ENCODE peak calls at places on chromosomes 13 and 19, in four cellular contexts. One of them, this sample, is unnamed.

GRCh38 chr19:10516671-10517286 is 468 bp downstream of the S1PR5 start:
- DNase-seq in fibroblast of the aortic adventitia: no peak
- DNase-seq in PC-3: no peak
- DNase-seq in GM23338: peak; percentile 44
- DNase-seq in this sample: no peak

GRCh38 chr13:74575729-74576125 is 441.5 kb upstream of the KLF12 start:
- DNase-seq in fibroblast of the aortic adventitia: peak; percentile 66
- DNase-seq in PC-3: peak; percentile 49
- DNase-seq in GM23338: peak; percentile 86
- DNase-seq in this sample: peak; percentile 70

GRCh38 chr13:99015606-99016520 is 38.0 kb upstream of the DOCK9 start:
- DNase-seq in GM23338: no peak
- DNase-seq in PC-3: no peak
- DNase-seq in fibroblast of the aortic adventitia: no peak
- DNase-seq in this sample: no peak

GRCh38 chr19:5644051-5644450 is 21.2 kb downstream of the SAFB start:
- DNase-seq in PC-3: no peak
- DNase-seq in GM23338: no peak
- DNase-seq in fibroblast of the aortic adventitia: no peak
- DNase-seq in this sample: no peak

GRCh38 chr19:13838943-13839192 is 38.1 kb upstream of the NANOS3 start:
- DNase-seq in PC-3: no peak
- DNase-seq in GM23338: no peak
- DNase-seq in fibroblast of the aortic adventitia: no peak
- DNase-seq in this sample: no peak

GRCh38 chr13:100035936-100036335 is 53.0 kb upstream of the PCCA start:
- DNase-seq in fibroblast of the aortic adventitia: no peak
- DNase-seq in PC-3: peak; percentile 23
- DNase-seq in GM23338: no peak
- DNase-seq in this sample: no peak

GRCh38 chr13:91716436-91717065 is 318.1 kb downstream of the GPC5 start:
- DNase-seq in PC-3: no peak
- DNase-seq in fibroblast of the aortic adventitia: no peak
- DNase-seq in GM23338: no peak
- DNase-seq in this sample: no peak

GRCh38 chr13:36530050-36530789 is 97.9 kb downstream of the CCNA1 start:
- DNase-seq in PC-3: peak; percentile 79
- DNase-seq in GM23338: no peak
- DNase-seq in fibroblast of the aortic adventitia: peak; percentile 48
- DNase-seq in this sample: peak; percentile 85

GRCh38 chr13:87674143-87674772 is 3.1 kb downstream of the SLITRK5 start:
- DNase-seq in GM23338: peak; percentile 48
- DNase-seq in fibroblast of the aortic adventitia: no peak
- DNase-seq in PC-3: no peak
- DNase-seq in this sample: peak; percentile 22

GRCh38 chr13:27014406-27015359 is 156.9 kb downstream of the USP12 start:
- DNase-seq in PC-3: no peak
- DNase-seq in fibroblast of the aortic adventitia: no peak
- DNase-seq in GM23338: no peak
- DNase-seq in this sample: no peak

GRCh38 chr19:1168877-1169791 is 4.9 kb downstream of the SBNO2 start:
- DNase-seq in GM23338: no peak
- DNase-seq in PC-3: peak; percentile 83
- DNase-seq in fibroblast of the aortic adventitia: peak; percentile 55
- DNase-seq in this sample: peak; percentile 54

GRCh38 chr13:98853791-98854191 is 101.3 kb upstream of the SLC15A1 start:
- DNase-seq in PC-3: no peak
- DNase-seq in fibroblast of the aortic adventitia: peak; percentile 80
- DNase-seq in GM23338: no peak
- DNase-seq in this sample: peak; percentile 86

GRCh38 chr19:38057954-38058690 is 151.1 kb downstream of the SIPA1L3 start:
- DNase-seq in PC-3: peak; percentile 59
- DNase-seq in fibroblast of the aortic adventitia: no peak
- DNase-seq in GM23338: no peak
- DNase-seq in this sample: no peak

GRCh38 chr13:110393761-110394160 is 86.7 kb downstream of the COL4A2 start:
- DNase-seq in GM23338: no peak
- DNase-seq in PC-3: no peak
- DNase-seq in fibroblast of the aortic adventitia: no peak
- DNase-seq in this sample: no peak

GRCh38 chr13:112768795-112769411 is 79.1 kb downstream of the ATP11A start:
- DNase-seq in GM23338: no peak
- DNase-seq in PC-3: peak; percentile 39
- DNase-seq in fibroblast of the aortic adventitia: no peak
- DNase-seq in this sample: no peak

GRCh38 chr19:2640563-2641331 is 61.7 kb downstream of the GNG7 start:
- DNase-seq in PC-3: no peak
- DNase-seq in fibroblast of the aortic adventitia: no peak
- DNase-seq in GM23338: no peak
- DNase-seq in this sample: no peak

GRCh38 chr19:36771275-36772231 is 1.1 kb downstream of the ZNF850 start:
- DNase-seq in PC-3: peak; percentile 11
- DNase-seq in fibroblast of the aortic adventitia: peak; percentile 85
- DNase-seq in GM23338: peak; percentile 96
- DNase-seq in this sample: peak; percentile 89

GRCh38 chr13:111171629-111172028 is 56.5 kb downstream of the ARHGEF7 start:
- DNase-seq in PC-3: no peak
- DNase-seq in fibroblast of the aortic adventitia: no peak
- DNase-seq in GM23338: no peak
- DNase-seq in this sample: no peak

GRCh38 chr13:47933688-47934011 is 67.4 kb downstream of the SUCLA2 start:
- DNase-seq in PC-3: peak; percentile 17
- DNase-seq in fibroblast of the aortic adventitia: no peak
- DNase-seq in GM23338: no peak
- DNase-seq in this sample: peak; percentile 57

GRCh38 chr19:15672580-15673175 is at the start of gene CYP4F12:
- DNase-seq in PC-3: peak; percentile 56
- DNase-seq in GM23338: peak; percentile 17
- DNase-seq in fibroblast of the aortic adventitia: peak; percentile 35
- DNase-seq in this sample: no peak

GRCh38 chr19:13646758-13647157 is 117.6 kb upstream of the MRI1 start:
- DNase-seq in fibroblast of the aortic adventitia: no peak
- DNase-seq in PC-3: no peak
- DNase-seq in GM23338: no peak
- DNase-seq in this sample: no peak

GRCh38 chr13:110276553-110276950 is 30.4 kb downstream of the COL4A1 start:
- DNase-seq in PC-3: no peak
- DNase-seq in fibroblast of the aortic adventitia: no peak
- DNase-seq in GM23338: no peak
- DNase-seq in this sample: no peak

GRCh38 chr19:49997709-49998108 is 27.5 kb downstream of the VRK3 start:
- DNase-seq in PC-3: peak; percentile 48
- DNase-seq in GM23338: peak; percentile 85
- DNase-seq in fibroblast of the aortic adventitia: peak; percentile 15
- DNase-seq in this sample: no peak

GRCh38 chr13:99903140-99903539 is 68.4 kb downstream of the ZIC5 start:
- DNase-seq in PC-3: no peak
- DNase-seq in fibroblast of the aortic adventitia: no peak
- DNase-seq in GM23338: no peak
- DNase-seq in this sample: no peak

GRCh38 chr19:2173841-2174577 is 10.3 kb downstream of the DOT1L start:
- DNase-seq in PC-3: no peak
- DNase-seq in GM23338: no peak
- DNase-seq in fibroblast of the aortic adventitia: no peak
- DNase-seq in this sample: no peak

GRCh38 chr13:105798541-105798940 is 736.9 kb downstream of the EFNB2 start:
- DNase-seq in PC-3: no peak
- DNase-seq in GM23338: no peak
- DNase-seq in fibroblast of the aortic adventitia: no peak
- DNase-seq in this sample: no peak

GRCh38 chr13:64871742-64872141 is 2358.4 kb downstream of the PCDH9 start:
- DNase-seq in PC-3: no peak
- DNase-seq in fibroblast of the aortic adventitia: peak; percentile 2
- DNase-seq in GM23338: no peak
- DNase-seq in this sample: no peak

GRCh38 chr19:46753420-46754155 is 7.3 kb upstream of the STRN4 start:
- DNase-seq in fibroblast of the aortic adventitia: no peak
- DNase-seq in GM23338: peak; percentile 87
- DNase-seq in PC-3: peak; percentile 51
- DNase-seq in this sample: no peak

GRCh38 chr13:104571161-104571889 is 1505.1 kb upstream of the SLC10A2 start:
- DNase-seq in GM23338: peak; percentile 79
- DNase-seq in PC-3: peak; percentile 90
- DNase-seq in fibroblast of the aortic adventitia: peak; percentile 56
- DNase-seq in this sample: peak; percentile 95

GRCh38 chr19:37227996-37228395 is 10.0 kb downstream of the ZNF383 start:
- DNase-seq in GM23338: peak; percentile 84
- DNase-seq in fibroblast of the aortic adventitia: no peak
- DNase-seq in PC-3: peak; percentile 6
- DNase-seq in this sample: peak; percentile 10

GRCh38 chr13:45778897-45779296 is 72.7 kb downstream of the SIAH3 start:
- DNase-seq in fibroblast of the aortic adventitia: no peak
- DNase-seq in PC-3: no peak
- DNase-seq in GM23338: no peak
- DNase-seq in this sample: no peak

GRCh38 chr19:10736916-10737551 is 19.2 kb downstream of the DNM2 start:
- DNase-seq in fibroblast of the aortic adventitia: no peak
- DNase-seq in PC-3: no peak
- DNase-seq in GM23338: peak; percentile 39
- DNase-seq in this sample: no peak

GRCh38 chr13:113803409-113804016 is 44.5 kb downstream of the TMEM255B start:
- DNase-seq in fibroblast of the aortic adventitia: no peak
- DNase-seq in PC-3: no peak
- DNase-seq in GM23338: no peak
- DNase-seq in this sample: no peak

GRCh38 chr19:42032428-42032827 is 37.6 kb downstream of the GRIK5 start:
- DNase-seq in GM23338: peak; percentile 87
- DNase-seq in PC-3: peak; percentile 80
- DNase-seq in fibroblast of the aortic adventitia: peak; percentile 5
- DNase-seq in this sample: no peak

GRCh38 chr19:47682939-47683338 is 30.3 kb upstream of the EHD2 start:
- DNase-seq in GM23338: no peak
- DNase-seq in fibroblast of the aortic adventitia: peak; percentile 57
- DNase-seq in PC-3: no peak
- DNase-seq in this sample: peak; percentile 51

GRCh38 chr19:14544977-14545715 is 15.8 kb downstream of the TECR start:
- DNase-seq in GM23338: no peak
- DNase-seq in PC-3: no peak
- DNase-seq in fibroblast of the aortic adventitia: no peak
- DNase-seq in this sample: no peak

GRCh38 chr19:47369923-47370625 is 21.0 kb downstream of the DHX34 start:
- DNase-seq in fibroblast of the aortic adventitia: peak; percentile 33
- DNase-seq in PC-3: no peak
- DNase-seq in GM23338: no peak
- DNase-seq in this sample: peak; percentile 77

GRCh38 chr19:35167251-35168119 is 12.9 kb downstream of the FXYD5 start:
- DNase-seq in GM23338: no peak
- DNase-seq in fibroblast of the aortic adventitia: no peak
- DNase-seq in PC-3: no peak
- DNase-seq in this sample: no peak

GRCh38 chr19:14138576-14139265 is 2.3 kb upstream of the ASF1B start:
- DNase-seq in PC-3: no peak
- DNase-seq in fibroblast of the aortic adventitia: peak; percentile 48
- DNase-seq in GM23338: no peak
- DNase-seq in this sample: peak; percentile 47

GRCh38 chr19:30111051-30111450 is 169.0 kb downstream of the URI1 start:
- DNase-seq in fibroblast of the aortic adventitia: no peak
- DNase-seq in GM23338: no peak
- DNase-seq in PC-3: no peak
- DNase-seq in this sample: no peak
- H3K4me3 ChIP-seq in fibroblast of the aortic adventitia: no peak overlapping the region
- H3K4me3 ChIP-seq in GM23338: no peak overlapping the region
- H3K4me3 ChIP-seq in PC-3: no peak overlapping the region
- H3K4me3 ChIP-seq in this sample: no peak overlapping the region

GRCh38 chr19:57888494-57889231 is at the start of gene ZNF814:
- DNase-seq in PC-3: no peak
- DNase-seq in GM23338: peak; percentile 99
- DNase-seq in fibroblast of the aortic adventitia: peak; percentile 84
- DNase-seq in this sample: peak; percentile 87
- TF ChIP-seq CTCF in PC-3: peak; percentile 33
- TF ChIP-seq CTCF in GM23338: peak; percentile 15
- TF ChIP-seq CTCF in fibroblast of the aortic adventitia: peak; percentile 19
- TF ChIP-seq CTCF in this sample: peak; percentile 18

GRCh38 chr19:18590273-18591272 is 2.0 kb downstream of the REX1BD start:
- DNase-seq in fibroblast of the aortic adventitia: no peak
- DNase-seq in PC-3: no peak
- DNase-seq in GM23338: peak; percentile 99
- DNase-seq in this sample: peak; percentile 69
- H3K4me3 ChIP-seq in fibroblast of the aortic adventitia: no peak overlapping the region
- H3K4me3 ChIP-seq in PC-3: peak overlapping the region; percentile 79
- H3K4me3 ChIP-seq in GM23338: peak overlapping the region; percentile 91
- H3K4me3 ChIP-seq in this sample: no peak overlapping the region

GRCh38 chr13:50801087-50801931 is 42.2 kb downstream of the DLEU7 start:
- DNase-seq in GM23338: peak; percentile 87
- DNase-seq in fibroblast of the aortic adventitia: peak; percentile 89
- DNase-seq in PC-3: peak; percentile 71
- DNase-seq in this sample: peak; percentile 82
- TF ChIP-seq CTCF in GM23338: peak; percentile 96
- TF ChIP-seq CTCF in fibroblast of the aortic adventitia: peak; percentile 81
- TF ChIP-seq CTCF in PC-3: peak; percentile 73
- TF ChIP-seq CTCF in this sample: peak; percentile 72

DNA sequence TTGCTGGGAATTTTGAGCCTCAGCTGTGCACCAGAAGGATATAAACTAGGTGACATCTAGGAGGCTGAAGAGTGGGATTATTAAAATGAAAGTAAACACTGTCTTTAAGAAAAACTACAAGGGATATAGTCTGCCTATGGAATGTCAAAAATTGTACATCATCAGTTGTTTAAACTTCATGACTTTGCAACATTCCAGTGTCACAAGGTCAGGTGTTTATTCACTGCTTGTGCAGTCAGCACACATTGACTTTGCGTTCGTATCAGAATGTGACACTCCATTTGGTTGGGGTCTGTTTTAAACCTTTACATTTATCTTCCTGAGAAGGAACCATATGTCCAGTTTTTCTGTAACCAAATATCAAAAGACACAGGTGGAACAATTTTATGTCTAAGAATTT is 85.6 kb downstream of the KL start:
- DNase-seq in GM23338: no peak
- DNase-seq in PC-3: no peak
- DNase-seq in fibroblast of the aortic adventitia: no peak
- DNase-seq in this sample: no peak
- H3K4me3 ChIP-seq in GM23338: no peak overlapping the region
- H3K4me3 ChIP-seq in PC-3: no peak overlapping the region
- H3K4me3 ChIP-seq in fibroblast of the aortic adventitia: no peak overlapping the region
- H3K4me3 ChIP-seq in this sample: no peak overlapping the region